ENCODE peak calls at places on chromosomes 5 and 9, in seven cellular contexts. D, V, G, I, S, F and W are unnamed samples.

GRCh38 chr5:167945542-167946384 is 345.7 kb upstream of the WWC1 start:
- DNase-seq in D (no peak), V (peak; percentile 53), G (peak; percentile 41), I (no peak), S (no peak), F (peak; percentile 76), W (no peak)

GRCh38 chr5:126777257-126777973 is 479 bp downstream of the LMNB1 start:
- DNase-seq in D (peak; percentile 54), V (peak; percentile 17), G (peak; percentile 76), I (peak; percentile 87), S (peak; percentile 81), F (peak; percentile 69), W (peak; percentile 64)

GRCh38 chr9:116661037-116661954 is 25.8 kb upstream of the TRIM32 start:
- DNase-seq in D (no peak), V (no peak), G (peak; percentile 86), I (peak; percentile 84), S (peak; percentile 50), F (no peak), W (no peak)

GRCh38 chr9:126127591-126127990 is 199.0 kb upstream of the MVB12B start:
- DNase-seq in D (no peak), V (no peak), G (no peak), I (no peak), S (no peak), F (no peak), W (no peak)

GRCh38 chr9:79431019-79431679 is 140.6 kb upstream of the TLE4 start:
- DNase-seq in D (no peak), V (no peak), G (no peak), I (no peak), S (no peak), F (no peak), W (no peak)

GRCh38 chr5:93431255-93431654 is 149.8 kb downstream of the NR2F1-AS1 start:
- DNase-seq in D (no peak), V (no peak), G (no peak), I (no peak), S (no peak), F (no peak), W (no peak)

GRCh38 chr5:14178671-14179211 is 35.6 kb downstream of the TRIO start:
- DNase-seq in D (no peak), V (no peak), G (no peak), I (no peak), S (no peak), F (no peak), W (no peak)

GRCh38 chr5:80140496-80140895 is 105.3 kb downstream of the THBS4 start:
- DNase-seq in D (peak; percentile 27), V (no peak), G (no peak), I (peak; percentile 23), S (no peak), F (no peak), W (no peak)

GRCh38 chr5:144017119-144017518 is 153.3 kb downstream of the YIPF5 start:
- DNase-seq in D (no peak), V (no peak), G (no peak), I (no peak), S (no peak), F (no peak), W (no peak)

GRCh38 chr9:3962467-3962866 is 337.4 kb downstream of the GLIS3 start:
- DNase-seq in D (no peak), V (no peak), G (peak; percentile 20), I (no peak), S (no peak), F (no peak), W (no peak)

GRCh38 chr5:38420691-38421395 is 135.6 kb downstream of the LIFR start:
- DNase-seq in D (peak; percentile 11), V (peak; percentile 53), G (peak; percentile 75), I (peak; percentile 70), S (peak; percentile 61), F (peak; percentile 76), W (no peak)

GRCh38 chr9:33166263-33167083 is 663 bp downstream of the B4GALT1 start:
- DNase-seq in D (peak; percentile 21), V (peak; percentile 46), G (peak; percentile 72), I (peak; percentile 50), S (no peak), F (peak; percentile 84), W (no peak)

GRCh38 chr9:121825481-121825830 is 174.0 kb downstream of the DAB2IP start:
- DNase-seq in D (no peak), V (no peak), G (no peak), I (no peak), S (peak; percentile 33), F (no peak), W (no peak)

GRCh38 chr9:91682806-91683205 is 259.2 kb upstream of the NFIL3 start:
- DNase-seq in D (no peak), V (no peak), G (peak; percentile 30), I (no peak), S (no peak), F (no peak), W (no peak)

GRCh38 chr9:132519033-132519432 is 63.4 kb upstream of the BARHL1 start:
- DNase-seq in D (no peak), V (no peak), G (no peak), I (no peak), S (no peak), F (no peak), W (no peak)

GRCh38 chr5:96997265-96997859 is 61.5 kb downstream of the LNPEP start:
- DNase-seq in D (peak; percentile 19), V (peak; percentile 13), G (peak; percentile 65), I (peak; percentile 85), S (no peak), F (no peak), W (peak; percentile 49)

GRCh38 chr5:34521628-34522290 is 134.4 kb upstream of the RAI14 start:
- DNase-seq in D (no peak), V (no peak), G (peak; percentile 40), I (no peak), S (no peak), F (no peak), W (no peak)

GRCh38 chr9:19785230-19785629 is 3.6 kb downstream of the SLC24A2 start:
- DNase-seq in D (no peak), V (no peak), G (no peak), I (no peak), S (no peak), F (no peak), W (no peak)

DNA sequence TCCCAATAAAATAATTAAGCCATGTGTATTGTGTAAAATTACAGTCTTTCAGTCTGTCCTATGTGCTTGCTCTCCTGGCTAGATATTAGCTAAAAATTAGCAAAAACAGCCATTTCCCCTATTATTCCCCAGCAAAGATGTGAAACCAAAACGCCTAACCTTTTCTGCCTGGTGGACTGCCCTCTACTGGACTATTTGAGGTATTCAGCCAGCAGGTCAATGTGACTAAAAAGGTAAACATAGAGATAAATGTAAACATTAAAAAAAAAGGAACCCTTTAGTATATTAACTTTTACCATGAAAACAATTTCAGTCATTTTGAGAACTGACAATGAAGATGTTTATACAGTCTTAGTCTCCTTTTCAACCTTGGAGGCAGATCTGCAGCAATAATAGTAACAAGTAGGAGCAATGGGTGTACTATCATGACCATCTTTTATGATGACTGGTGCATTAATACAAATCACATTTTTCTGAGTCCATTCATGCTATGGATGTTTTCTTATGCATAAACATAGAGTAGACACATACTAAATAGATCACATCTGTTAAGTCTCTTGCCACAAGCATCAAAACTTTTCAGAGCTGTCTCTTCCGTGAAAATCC is 10.1 kb downstream of the ATG12 start:
- DNase-seq in D (peak; percentile 16), V (peak; percentile 17), G (peak; percentile 56), I (peak; percentile 81), S (peak; percentile 66), F (no peak), W (no peak)
- H3K36me3 ChIP-seq in D (peaks cover 21% of the 10 kb centered on the region), V (peaks cover 4% of the 10 kb centered on the region), G (no peaks in the 10 kb centered on the region), I (peaks cover 67% of the 10 kb centered on the region), S (no peaks in the 10 kb centered on the region), F (peaks cover 46% of the 10 kb centered on the region), W (peaks cover 14% of the 10 kb centered on the region)

GRCh38 chr5:179870952-179871351 is 12.3 kb upstream of the MRNIP start:
- DNase-seq in D (no peak), V (no peak), G (no peak), I (no peak), S (no peak), F (no peak), W (no peak)
- H3K36me3 ChIP-seq in D (peaks cover 27% of the 10 kb centered on the region), V (peaks cover 7% of the 10 kb centered on the region), G (no peaks in the 10 kb centered on the region), I (peaks cover 11% of the 10 kb centered on the region), S (no peaks in the 10 kb centered on the region), F (peaks cover 48% of the 10 kb centered on the region), W (no peaks in the 10 kb centered on the region)

GRCh38 chr5:141608557-141608956 is 10.2 kb downstream of the DIAPH1 start:
- DNase-seq in D (no peak), V (no peak), G (peak; percentile 40), I (no peak), S (no peak), F (no peak), W (no peak)

GRCh38 chr5:141608046-141608445 is 10.8 kb downstream of the DIAPH1 start:
- DNase-seq in D (no peak), V (no peak), G (no peak), I (no peak), S (no peak), F (no peak), W (no peak)

GRCh38 chr5:141609044-141609443 is 9.8 kb downstream of the DIAPH1 start:
- DNase-seq in D (no peak), V (no peak), G (no peak), I (no peak), S (no peak), F (no peak), W (no peak)

GRCh38 chr5:141613344-141613743 is 5.5 kb downstream of the DIAPH1 start:
- DNase-seq in D (no peak), V (no peak), G (no peak), I (no peak), S (no peak), F (no peak), W (no peak)

GRCh38 chr5:141611289-141611688 is 7.5 kb downstream of the DIAPH1 start:
- DNase-seq in D (no peak), V (no peak), G (no peak), I (no peak), S (no peak), F (no peak), W (no peak)
- H3K36me3 ChIP-seq in D (no peaks in the 10 kb centered on the region), V (no peaks in the 10 kb centered on the region), G (no peaks in the 10 kb centered on the region), I (peaks cover 27% of the 10 kb centered on the region), S (no peaks in the 10 kb centered on the region), F (no peaks in the 10 kb centered on the region), W (no peaks in the 10 kb centered on the region)

GRCh38 chr9:130852801-130853200 is 17.7 kb downstream of the ABL1 start:
- DNase-seq in D (no peak), V (no peak), G (no peak), I (no peak), S (no peak), F (no peak), W (no peak)

GRCh38 chr9:130856474-130856873 is 21.4 kb downstream of the ABL1 start:
- DNase-seq in D (no peak), V (no peak), G (no peak), I (no peak), S (no peak), F (no peak), W (no peak)

GRCh38 chr9:130857864-130858730 is 23.0 kb downstream of the ABL1 start:
- DNase-seq in D (no peak), V (peak; percentile 74), G (no peak), I (no peak), S (peak; percentile 56), F (peak; percentile 93), W (no peak)

GRCh38 chr9:130854835-130855234 is 19.8 kb downstream of the ABL1 start:
- DNase-seq in D (no peak), V (no peak), G (no peak), I (no peak), S (no peak), F (no peak), W (no peak)

DNA sequence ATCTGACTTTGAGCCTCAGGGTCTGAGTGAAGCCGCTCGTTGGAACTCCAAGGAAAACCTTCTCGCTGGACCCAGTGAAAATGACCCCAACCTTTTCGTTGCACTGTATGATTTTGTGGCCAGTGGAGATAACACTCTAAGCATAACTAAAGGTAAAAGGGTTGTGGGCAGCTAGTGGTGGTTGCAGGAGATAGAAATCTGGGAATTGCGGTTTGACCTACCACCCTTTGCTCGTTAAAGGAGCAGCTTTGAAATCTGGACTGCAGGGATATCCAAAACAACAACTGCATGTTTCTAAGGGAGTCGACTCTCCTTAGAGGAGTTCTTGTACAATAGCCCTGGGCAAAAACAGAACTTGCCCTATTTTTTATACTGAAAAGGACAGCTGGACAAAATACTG is 19.0 kb downstream of the ABL1 start:
- DNase-seq in D (no peak), V (no peak), G (no peak), I (no peak), S (no peak), F (no peak), W (no peak)
- H3K36me3 ChIP-seq in D (peaks cover 6% of the 10 kb centered on the region), V (no peaks in the 10 kb centered on the region), G (no peaks in the 10 kb centered on the region), I (no peaks in the 10 kb centered on the region), S (no peaks in the 10 kb centered on the region), F (peaks cover 29% of the 10 kb centered on the region), W (no peaks in the 10 kb centered on the region)